ENCODE peak calls at places on chromosomes 11 and 22, in five cellular contexts. X is lung, N is tibial nerve, G is SK-N-SH, S is IMR-90. Q is an unnamed sample.
A peak's percentile ranks its signal among the peaks of the same experiment; 100 is the strongest.

GRCh38 chr11:87036756-87037449 is 831 bp upstream of the TMEM135 start:
- DNase-seq in N (peak; percentile 6), X (no peak), G (no peak), S (no peak), Q (no peak)

GRCh38 chr11:121894581-121894980 is 221.4 kb downstream of the BLID start:
- DNase-seq in G (no peak), S (peak; percentile 70), N (no peak), X (no peak), Q (no peak)

GRCh38 chr11:36127550-36127949 is 161.7 kb downstream of the COMMD9 start:
- DNase-seq in G (no peak), X (no peak), S (no peak), N (no peak), Q (no peak)

GRCh38 chr22:25623310-25623734 is 58.8 kb downstream of the GRK3 start:
- DNase-seq in N (no peak), X (no peak), S (no peak), G (no peak), Q (no peak)

GRCh38 chr11:75697906-75698563 is 19.6 kb upstream of the MOGAT2 start:
- DNase-seq in G (no peak), X (no peak), N (no peak), S (no peak), Q (no peak)

GRCh38 chr11:44878696-44879095 is 72.0 kb downstream of the TP53I11 start:
- DNase-seq in S (no peak), G (no peak), X (no peak), N (no peak), Q (no peak)

GRCh38 chr11:73193251-73194033 is 24.6 kb upstream of the P2RY2 start:
- DNase-seq in S (no peak), X (no peak), N (no peak), G (no peak), Q (no peak)

GRCh38 chr11:76244311-76245061 is 38.2 kb upstream of the WNT11 start:
- DNase-seq in X (no peak), N (no peak), S (no peak), G (no peak), Q (no peak)

GRCh38 chr11:65790902-65791650 is 4.2 kb downstream of the OVOL1 start:
- DNase-seq in N (no peak), X (no peak), G (peak; percentile 24), S (no peak), Q (no peak)

GRCh38 chr11:77375114-77375513 is 73.6 kb upstream of the GDPD4 start:
- DNase-seq in S (peak; percentile 57), G (no peak), X (no peak), N (no peak), Q (no peak)

GRCh38 chr11:76030286-76030685 is 176.0 kb downstream of the WNT11 start:
- DNase-seq in S (peak; percentile 70), X (no peak), N (no peak), G (no peak), Q (no peak)

GRCh38 chr22:50307891-50308596 is 598 bp upstream of the PLXNB2 start:
- DNase-seq in N (no peak), G (no peak), X (no peak), S (no peak), Q (no peak)

GRCh38 chr11:126578021-126578420 is 222.5 kb downstream of the ST3GAL4 start:
- DNase-seq in G (no peak), S (no peak), X (no peak), N (no peak), Q (no peak)

GRCh38 chr11:62574363-62575057 is 819 bp upstream of the EEF1G start:
- DNase-seq in N (no peak), G (peak; percentile 67), X (no peak), S (peak; percentile 29), Q (no peak)

GRCh38 chr11:33893711-33894401 is 2.0 kb upstream of the LMO2 start:
- DNase-seq in X (no peak), G (no peak), N (no peak), S (no peak), Q (no peak)

GRCh38 chr11:132187814-132188213 is 817.4 kb downstream of the NTM start:
- DNase-seq in X (no peak), S (peak; percentile 75), G (no peak), N (no peak), Q (no peak)

GRCh38 chr11:111936045-111936400 is 1.1 kb upstream of the DIXDC1 start:
- DNase-seq in N (no peak), S (peak; percentile 46), X (no peak), G (no peak), Q (no peak)

GRCh38 chr22:21961886-21962654 is 9.4 kb upstream of the PPM1F start:
- DNase-seq in N (no peak), X (no peak), G (no peak), S (peak; percentile 72), Q (no peak)

GRCh38 chr11:3808846-3809623 is 675 bp downstream of the PGAP2 start:
- DNase-seq in G (peak; percentile 68), S (peak; percentile 41), X (peak; percentile 65), N (no peak), Q (no peak)
- TF ChIP-seq CTCF in G (peak; percentile 53), S (peak; percentile 39), X (peak; percentile 31), N (no peak), Q (no peak)

DNA sequence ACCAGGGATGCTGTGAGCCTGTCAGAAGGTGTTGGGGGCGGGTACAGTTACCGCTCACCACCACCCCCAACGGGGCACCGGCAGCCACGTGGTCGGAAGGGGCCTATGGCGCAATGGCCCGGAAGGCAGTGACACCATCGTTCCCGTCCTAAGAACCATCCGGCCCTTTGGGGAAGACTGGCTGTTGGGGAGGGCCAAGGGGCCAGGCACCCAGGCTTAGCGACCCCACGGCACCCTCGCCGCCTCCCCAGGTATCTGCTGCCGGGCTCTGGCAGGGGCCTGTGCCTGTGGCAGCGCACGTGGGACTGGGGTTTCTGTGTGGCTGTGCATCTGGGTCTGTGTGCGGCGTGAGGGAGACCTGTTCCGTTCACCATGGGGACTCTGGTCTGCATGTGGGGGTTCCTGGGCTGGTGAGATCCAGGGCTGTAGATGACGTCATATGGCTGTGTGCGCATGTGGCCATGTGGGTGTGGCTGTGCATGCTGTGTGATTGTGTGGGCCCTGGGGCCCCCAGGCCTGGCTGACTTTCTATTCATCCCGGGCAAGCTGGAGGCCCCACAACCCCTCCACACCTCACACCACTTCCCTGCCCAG is 703 bp downstream of the OSM start:
- DNase-seq in X (peak; percentile 67), G (no peak), N (no peak), S (no peak), Q (no peak)
- H3K27ac ChIP-seq in X (peak overlapping the region; percentile 76), G (no peak overlapping the region), N (peak overlapping the region; percentile 70), S (no peak overlapping the region), Q (peak overlapping the region; percentile 27)

GRCh38 chr11:114137838-114138237 is 78.3 kb downstream of the ZBTB16 start:
- DNase-seq in S (no peak), N (no peak), G (no peak), X (no peak), Q (no peak)
- H3K4me1 ChIP-seq in S (no peaks in the 10 kb centered on the region), N (no peaks in the 10 kb centered on the region), G (peaks cover 14% of the 10 kb centered on the region), X (peaks cover 50% of the 10 kb centered on the region), Q (no peaks in the 10 kb centered on the region)

GRCh38 chr11:108220721-108221346 is 1.6 kb downstream of the NPAT start:
- DNase-seq in S (no peak), N (no peak), G (no peak), X (no peak), Q (no peak)
- TF ChIP-seq CTCF in S (peak; percentile 9), N (no peak), G (peak; percentile 26), X (no peak), Q (no peak)

GRCh38 chr22:46363611-46364321 is 28.3 kb downstream of the TRMU start:
- DNase-seq in S (no peak), X (no peak), G (peak; percentile 26), N (no peak), Q (no peak)
- H3K27ac ChIP-seq in S (no peak overlapping the region), X (no peak overlapping the region), G (no peak overlapping the region), N (no peak overlapping the region), Q (no peak overlapping the region)

GRCh38 chr11:46356911-46357482 is 9.7 kb downstream of the DGKZ start:
- DNase-seq in S (peak; percentile 85), N (no peak), G (no peak), X (no peak), Q (no peak)
- H3K4me1 ChIP-seq in S (peaks cover 25% of the 10 kb centered on the region), N (no peaks in the 10 kb centered on the region), G (peaks cover 14% of the 10 kb centered on the region), X (peaks cover 24% of the 10 kb centered on the region), Q (peaks cover 52% of the 10 kb centered on the region)